ENCODE peak calls at places on chromosome 20, in five cellular contexts. One of them, this sample, is unnamed.

GRCh38 chr20:4136078-4136966 is 121.0 kb upstream of the RNF24 start:
- DNase-seq in breast epithelium: no peak
- DNase-seq in small intestine: no peak
- DNase-seq in endodermal cell: peak
- DNase-seq in NT2/D1: no peak
- DNase-seq in this sample: no peak

GRCh38 chr20:59181936-59182335 is 18.3 kb downstream of the ZNF831 start:
- DNase-seq in NT2/D1: no peak
- DNase-seq in small intestine: no peak
- DNase-seq in endodermal cell: no peak
- DNase-seq in breast epithelium: no peak
- DNase-seq in this sample: no peak

GRCh38 chr20:41038878-41039404 is 10.3 kb downstream of the TOP1 start:
- DNase-seq in NT2/D1: no peak
- DNase-seq in small intestine: peak
- DNase-seq in endodermal cell: no peak
- DNase-seq in breast epithelium: no peak
- DNase-seq in this sample: no peak

GRCh38 chr20:36116813-36117441 is 37.6 kb upstream of the EPB41L1 start:
- DNase-seq in breast epithelium: no peak
- DNase-seq in NT2/D1: no peak
- DNase-seq in small intestine: no peak
- DNase-seq in endodermal cell: no peak
- DNase-seq in this sample: no peak

GRCh38 chr20:58223358-58223941 is 5.0 kb downstream of the ANKRD60 start:
- DNase-seq in endodermal cell: no peak
- DNase-seq in NT2/D1: no peak
- DNase-seq in small intestine: no peak
- DNase-seq in breast epithelium: no peak
- DNase-seq in this sample: no peak

GRCh38 chr20:2093200-2093781 is 8.3 kb upstream of the STK35 start:
- DNase-seq in NT2/D1: no peak
- DNase-seq in breast epithelium: no peak
- DNase-seq in small intestine: peak
- DNase-seq in endodermal cell: peak
- DNase-seq in this sample: no peak

GRCh38 chr20:32006841-32007786 is 3.1 kb upstream of the CCM2L start:
- DNase-seq in breast epithelium: no peak
- DNase-seq in NT2/D1: no peak
- DNase-seq in endodermal cell: peak
- DNase-seq in small intestine: no peak
- DNase-seq in this sample: no peak

GRCh38 chr20:42635699-42636411 is 553.9 kb downstream of the PTPRT start:
- DNase-seq in NT2/D1: no peak
- DNase-seq in endodermal cell: no peak
- DNase-seq in small intestine: peak
- DNase-seq in breast epithelium: no peak
- DNase-seq in this sample: no peak

GRCh38 chr20:13008761-13009681 is at the start of gene SPTLC3:
- DNase-seq in NT2/D1: no peak
- DNase-seq in breast epithelium: peak
- DNase-seq in endodermal cell: peak
- DNase-seq in small intestine: peak
- DNase-seq in this sample: peak

DNA sequence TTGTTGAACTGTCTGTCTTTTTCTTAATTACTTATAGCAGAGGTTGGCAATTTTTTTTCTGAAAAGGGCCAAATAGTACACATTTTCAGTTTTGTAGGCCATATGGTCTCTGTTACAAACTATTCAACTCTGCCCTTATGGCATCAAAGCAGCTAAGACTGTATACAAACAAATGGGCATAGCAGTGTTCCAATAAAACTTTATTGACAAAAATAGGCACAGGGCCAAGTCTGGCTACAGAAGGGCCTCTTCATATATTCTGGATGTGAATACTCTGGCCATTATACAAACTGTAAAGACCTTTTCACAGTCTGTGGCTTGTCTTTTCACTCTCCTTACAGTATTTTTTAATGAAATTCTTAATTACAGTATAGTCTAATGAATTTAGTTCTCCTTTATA is 132.1 kb downstream of the PREX1 start:
- DNase-seq in endodermal cell: no peak
- DNase-seq in small intestine: no peak
- DNase-seq in NT2/D1: no peak
- DNase-seq in breast epithelium: no peak
- DNase-seq in this sample: no peak
- H3K4me3 ChIP-seq in endodermal cell: no peak
- H3K4me3 ChIP-seq in small intestine: no peak
- H3K4me3 ChIP-seq in NT2/D1: no peak
- H3K4me3 ChIP-seq in breast epithelium: no peak
- H3K4me3 ChIP-seq in this sample: no peak

DNA sequence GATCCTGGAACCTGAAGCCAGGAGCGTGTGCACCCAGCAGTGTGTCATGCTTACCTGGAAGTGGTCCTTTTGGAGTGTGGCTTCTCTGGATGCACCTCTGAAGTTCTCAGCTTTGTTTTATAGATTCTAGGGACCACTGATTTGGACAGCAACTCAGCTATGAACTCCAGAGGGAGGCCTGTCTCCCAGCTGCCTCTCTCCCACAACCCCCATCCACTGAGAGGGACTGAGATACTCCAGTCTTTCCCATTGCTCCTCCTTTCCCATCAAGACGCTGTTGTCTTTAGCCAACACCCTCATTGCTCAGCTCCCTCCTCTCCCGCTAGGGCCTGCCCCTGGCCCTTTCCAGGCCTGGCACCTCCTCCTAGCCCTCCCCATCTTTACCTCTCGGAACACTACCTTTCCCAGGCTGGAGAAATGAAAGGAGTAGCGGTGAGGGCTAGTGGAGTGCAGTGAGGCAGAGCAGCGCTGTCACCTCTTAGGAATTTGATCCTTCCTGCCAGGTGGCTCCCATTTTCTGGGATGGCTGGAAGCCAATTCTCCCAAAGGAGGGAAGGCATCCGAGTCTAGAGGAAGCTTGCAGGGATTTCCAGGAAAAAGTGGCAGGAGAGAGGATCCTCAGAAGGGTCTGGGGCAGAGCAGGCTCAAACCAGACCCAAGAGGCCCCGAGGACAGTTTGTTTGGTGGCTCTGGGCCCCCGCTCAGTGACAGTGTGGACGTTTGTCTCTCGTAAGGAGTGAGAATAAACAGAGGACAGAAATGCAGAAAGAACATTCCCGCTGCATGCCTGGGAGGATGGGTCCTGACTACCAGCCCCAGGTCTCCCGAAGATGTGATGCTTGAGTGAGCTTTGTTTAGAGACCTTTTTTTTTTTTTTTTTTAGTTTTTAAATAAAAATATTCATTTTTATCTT is at the start of gene LRRN4:
- DNase-seq in NT2/D1: peak
- DNase-seq in breast epithelium: no peak
- DNase-seq in small intestine: peak
- DNase-seq in endodermal cell: peak
- DNase-seq in this sample: no peak
- H3K4me3 ChIP-seq in NT2/D1: no peak
- H3K4me3 ChIP-seq in breast epithelium: no peak
- H3K4me3 ChIP-seq in small intestine: no peak
- H3K4me3 ChIP-seq in endodermal cell: peak
- H3K4me3 ChIP-seq in this sample: no peak

DNA sequence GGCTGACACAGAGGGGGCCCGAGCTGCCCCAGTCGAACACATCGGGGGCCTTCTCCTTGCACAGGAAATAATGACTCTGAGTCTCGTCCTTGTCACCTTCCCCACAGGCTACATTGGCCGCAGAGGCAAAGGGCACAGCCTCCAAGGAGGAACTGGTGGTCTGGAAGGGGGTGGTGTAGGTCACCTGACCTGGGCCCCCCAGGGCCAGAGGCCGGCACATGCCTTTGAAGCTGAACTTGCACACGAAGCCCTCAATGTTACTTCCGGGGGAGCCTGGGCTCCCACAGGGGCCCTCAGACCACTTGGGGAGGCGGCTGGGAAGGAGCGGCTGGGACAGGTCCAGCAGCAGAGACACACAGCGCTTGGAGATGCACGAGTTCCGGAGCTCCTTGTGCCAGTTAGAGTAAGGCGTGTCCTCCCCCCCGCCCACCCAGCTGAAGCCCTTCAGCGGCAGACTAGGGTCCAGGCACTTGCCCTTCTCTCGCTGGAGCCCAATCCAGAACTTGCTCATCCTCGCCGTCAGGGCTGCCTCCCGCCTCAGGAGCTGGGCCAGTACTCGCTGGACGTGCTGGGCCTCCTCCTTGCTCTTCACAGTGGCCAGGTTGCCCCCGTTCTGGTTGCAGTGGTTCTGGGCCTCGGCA is 589 bp downstream of the CD93 start:
- DNase-seq in small intestine: no peak
- DNase-seq in breast epithelium: no peak
- DNase-seq in endodermal cell: no peak
- DNase-seq in NT2/D1: no peak
- DNase-seq in this sample: no peak
- H3K4me3 ChIP-seq in small intestine: no peak
- H3K4me3 ChIP-seq in breast epithelium: peak
- H3K4me3 ChIP-seq in endodermal cell: no peak
- H3K4me3 ChIP-seq in NT2/D1: no peak
- H3K4me3 ChIP-seq in this sample: peak

GRCh38 chr20:62953839-62954703 is 1.6 kb downstream of the SLC17A9 start:
- DNase-seq in NT2/D1: no peak
- DNase-seq in breast epithelium: no peak
- DNase-seq in endodermal cell: peak
- DNase-seq in small intestine: peak
- DNase-seq in this sample: peak
- H3K4me3 ChIP-seq in NT2/D1: peak
- H3K4me3 ChIP-seq in breast epithelium: peak
- H3K4me3 ChIP-seq in endodermal cell: no peak
- H3K4me3 ChIP-seq in small intestine: no peak
- H3K4me3 ChIP-seq in this sample: peak

GRCh38 chr20:24506146-24506545 is 36.7 kb downstream of the SYNDIG1 start:
- DNase-seq in NT2/D1: no peak
- DNase-seq in breast epithelium: no peak
- DNase-seq in endodermal cell: no peak
- DNase-seq in small intestine: no peak
- DNase-seq in this sample: no peak
- H3K4me3 ChIP-seq in NT2/D1: no peak
- H3K4me3 ChIP-seq in breast epithelium: no peak
- H3K4me3 ChIP-seq in endodermal cell: no peak
- H3K4me3 ChIP-seq in small intestine: no peak
- H3K4me3 ChIP-seq in this sample: no peak

GRCh38 chr20:47509104-47509661 is 7.5 kb downstream of the NCOA3 start:
- DNase-seq in endodermal cell: peak
- DNase-seq in NT2/D1: no peak
- DNase-seq in breast epithelium: no peak
- DNase-seq in small intestine: no peak
- DNase-seq in this sample: no peak

GRCh38 chr20:47508228-47508752 is 6.6 kb downstream of the NCOA3 start:
- DNase-seq in breast epithelium: no peak
- DNase-seq in NT2/D1: no peak
- DNase-seq in endodermal cell: no peak
- DNase-seq in small intestine: no peak
- DNase-seq in this sample: no peak

GRCh38 chr20:47506850-47507249 is 5.2 kb downstream of the NCOA3 start:
- DNase-seq in NT2/D1: no peak
- DNase-seq in small intestine: no peak
- DNase-seq in endodermal cell: peak
- DNase-seq in breast epithelium: no peak
- DNase-seq in this sample: no peak

GRCh38 chr20:47506335-47506734 is 4.6 kb downstream of the NCOA3 start:
- DNase-seq in endodermal cell: peak
- DNase-seq in NT2/D1: no peak
- DNase-seq in small intestine: no peak
- DNase-seq in breast epithelium: no peak
- DNase-seq in this sample: no peak

GRCh38 chr20:47509685-47510084 is 8.0 kb downstream of the NCOA3 start:
- DNase-seq in small intestine: no peak
- DNase-seq in NT2/D1: no peak
- DNase-seq in endodermal cell: no peak
- DNase-seq in breast epithelium: no peak
- DNase-seq in this sample: no peak
- H3K4me3 ChIP-seq in small intestine: no peak
- H3K4me3 ChIP-seq in NT2/D1: no peak
- H3K4me3 ChIP-seq in endodermal cell: no peak
- H3K4me3 ChIP-seq in breast epithelium: no peak
- H3K4me3 ChIP-seq in this sample: no peak

GRCh38 chr20:34526466-34526865 is 10.2 kb downstream of the DYNLRB1 start:
- DNase-seq in endodermal cell: no peak
- DNase-seq in breast epithelium: no peak
- DNase-seq in small intestine: no peak
- DNase-seq in NT2/D1: no peak
- DNase-seq in this sample: no peak

GRCh38 chr20:34527016-34527415 is 10.8 kb downstream of the DYNLRB1 start:
- DNase-seq in small intestine: no peak
- DNase-seq in NT2/D1: no peak
- DNase-seq in breast epithelium: no peak
- DNase-seq in endodermal cell: no peak
- DNase-seq in this sample: no peak

GRCh38 chr20:34524426-34524825 is 8.2 kb downstream of the DYNLRB1 start:
- DNase-seq in small intestine: no peak
- DNase-seq in breast epithelium: no peak
- DNase-seq in NT2/D1: no peak
- DNase-seq in endodermal cell: no peak
- DNase-seq in this sample: no peak

GRCh38 chr20:34525342-34525708 is 9.1 kb downstream of the DYNLRB1 start:
- DNase-seq in breast epithelium: no peak
- DNase-seq in NT2/D1: no peak
- DNase-seq in endodermal cell: no peak
- DNase-seq in small intestine: no peak
- DNase-seq in this sample: no peak

GRCh38 chr20:34525709-34526416 is 9.6 kb downstream of the DYNLRB1 start:
- DNase-seq in endodermal cell: no peak
- DNase-seq in breast epithelium: peak
- DNase-seq in NT2/D1: no peak
- DNase-seq in small intestine: peak
- DNase-seq in this sample: peak
- H3K4me3 ChIP-seq in endodermal cell: no peak
- H3K4me3 ChIP-seq in breast epithelium: peak
- H3K4me3 ChIP-seq in NT2/D1: no peak
- H3K4me3 ChIP-seq in small intestine: no peak
- H3K4me3 ChIP-seq in this sample: no peak

DNA sequence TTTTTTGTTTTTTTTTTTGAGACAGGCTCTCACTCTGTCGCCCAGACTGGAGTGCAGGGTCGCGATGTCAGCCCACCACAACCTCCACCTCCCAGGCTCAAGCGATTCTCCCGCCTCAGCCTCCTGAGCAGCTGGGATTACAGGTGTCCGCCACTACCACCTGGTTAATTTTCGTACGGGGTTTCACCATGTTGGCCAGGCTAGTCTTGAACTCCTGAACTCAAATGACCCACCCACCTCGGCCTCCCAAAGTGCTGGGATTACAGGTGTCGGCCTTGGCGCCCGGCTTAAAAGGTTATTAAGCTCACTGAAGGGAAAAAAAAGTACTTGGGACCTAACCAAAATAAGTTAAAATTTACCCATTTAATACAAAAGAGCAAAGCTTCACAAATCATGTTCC is 1.9 kb downstream of the TCFL5 start:
- DNase-seq in breast epithelium: peak
- DNase-seq in endodermal cell: no peak
- DNase-seq in small intestine: no peak
- DNase-seq in NT2/D1: no peak
- DNase-seq in this sample: no peak
- H3K4me3 ChIP-seq in breast epithelium: no peak
- H3K4me3 ChIP-seq in endodermal cell: peak
- H3K4me3 ChIP-seq in small intestine: no peak
- H3K4me3 ChIP-seq in NT2/D1: peak
- H3K4me3 ChIP-seq in this sample: no peak

This sample was measured in tibial nerve.